ENCODE peak calls at places on chromosomes 13 and 19, in six cellular contexts. J is pancreas, S is GM06990, X is IMR-90, V is upper lobe of right lung, G is fibroblast of mammary gland. N is an unnamed sample.

GRCh38 chr19:1266818-1267440 is 2.2 kb upstream of the CIRBP start:
- DNase-seq in G (no peak), X (no peak), V (peak; percentile 90), J (peak; percentile 84), S (peak; percentile 82), N (no peak)

GRCh38 chr19:6117534-6117933 is 7.2 kb upstream of the RFX2 start:
- DNase-seq in J (no peak), S (no peak), X (no peak), G (no peak), V (no peak), N (no peak)

GRCh38 chr13:65468628-65469027 is 1761.5 kb downstream of the PCDH9 start:
- DNase-seq in X (peak; percentile 46), J (no peak), V (no peak), S (no peak), G (no peak), N (no peak)

GRCh38 chr19:6460099-6460884 is 700 bp upstream of the SLC25A23 start:
- DNase-seq in G (peak; percentile 96), V (peak; percentile 98), S (peak; percentile 97), X (peak; percentile 97), J (peak; percentile 95), N (peak; percentile 97)

GRCh38 chr13:99374169-99374991 is 67.2 kb upstream of the GPR183 start:
- DNase-seq in G (no peak), J (no peak), V (no peak), S (peak; percentile 41), X (no peak), N (no peak)

GRCh38 chr19:47729799-47730520 is 15.4 kb upstream of the NOP53 start:
- DNase-seq in V (peak; percentile 94), J (peak; percentile 94), G (peak; percentile 24), X (no peak), S (no peak), N (no peak)

GRCh38 chr13:22064854-22065646 is 394.2 kb downstream of the FGF9 start:
- DNase-seq in V (no peak), S (no peak), J (no peak), X (no peak), G (no peak), N (no peak)

GRCh38 chr19:29735821-29736220 is 20.8 kb upstream of the C19orf12 start:
- DNase-seq in G (no peak), S (no peak), J (no peak), V (no peak), X (no peak), N (no peak)

GRCh38 chr19:13238891-13239534 is 88.8 kb downstream of the IER2 start:
- DNase-seq in S (no peak), J (no peak), G (no peak), V (no peak), X (no peak), N (no peak)

GRCh38 chr19:5113101-5113557 is 144.2 kb downstream of the KDM4B start:
- DNase-seq in G (peak; percentile 55), X (peak; percentile 64), V (no peak), S (no peak), J (no peak), N (peak; percentile 16)

GRCh38 chr13:24039621-24040475 is 120.7 kb upstream of the SPATA13 start:
- DNase-seq in V (no peak), J (no peak), X (no peak), G (no peak), S (peak; percentile 24), N (no peak)

GRCh38 chr13:24605923-24606372 is 74.3 kb upstream of the ATP12A start:
- DNase-seq in V (no peak), J (peak; percentile 28), X (peak; percentile 11), S (peak; percentile 29), G (peak; percentile 51), N (peak; percentile 56)

DNA sequence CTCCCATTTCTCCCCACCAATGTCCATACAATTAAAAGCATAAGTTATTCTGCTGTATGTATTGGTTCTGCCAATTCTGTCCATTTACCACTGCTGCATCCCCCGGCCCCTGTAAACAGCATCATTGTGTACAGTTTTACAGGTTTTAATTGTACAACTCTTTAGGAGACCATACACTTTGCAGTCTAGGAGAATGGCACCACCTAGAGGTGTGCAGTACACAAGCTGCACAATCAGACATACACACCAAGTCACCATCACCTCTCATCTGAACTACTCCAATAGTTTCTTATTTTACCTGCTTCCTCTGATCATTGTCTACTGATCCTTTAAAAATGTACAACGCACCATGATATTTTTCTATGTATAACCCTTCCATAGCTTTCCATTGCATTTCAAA is 855.9 kb upstream of the KLHL1 start:
- DNase-seq in J (no peak), S (no peak), X (no peak), G (no peak), V (no peak), N (no peak)
- TF ChIP-seq CTCF in J (no peak), S (peak; percentile 33), X (no peak), G (no peak), V (peak; percentile 7), N (no peak)

GRCh38 chr19:20162821-20163220 is 4.2 kb upstream of the ZNF486 start:
- DNase-seq in S (no peak), X (no peak), J (no peak), V (no peak), G (no peak), N (no peak)
- H3K4me3 ChIP-seq in S (no peak overlapping the region), X (no peak overlapping the region), J (no peak overlapping the region), V (no peak overlapping the region), G (no peak overlapping the region), N (no peak overlapping the region)

DNA sequence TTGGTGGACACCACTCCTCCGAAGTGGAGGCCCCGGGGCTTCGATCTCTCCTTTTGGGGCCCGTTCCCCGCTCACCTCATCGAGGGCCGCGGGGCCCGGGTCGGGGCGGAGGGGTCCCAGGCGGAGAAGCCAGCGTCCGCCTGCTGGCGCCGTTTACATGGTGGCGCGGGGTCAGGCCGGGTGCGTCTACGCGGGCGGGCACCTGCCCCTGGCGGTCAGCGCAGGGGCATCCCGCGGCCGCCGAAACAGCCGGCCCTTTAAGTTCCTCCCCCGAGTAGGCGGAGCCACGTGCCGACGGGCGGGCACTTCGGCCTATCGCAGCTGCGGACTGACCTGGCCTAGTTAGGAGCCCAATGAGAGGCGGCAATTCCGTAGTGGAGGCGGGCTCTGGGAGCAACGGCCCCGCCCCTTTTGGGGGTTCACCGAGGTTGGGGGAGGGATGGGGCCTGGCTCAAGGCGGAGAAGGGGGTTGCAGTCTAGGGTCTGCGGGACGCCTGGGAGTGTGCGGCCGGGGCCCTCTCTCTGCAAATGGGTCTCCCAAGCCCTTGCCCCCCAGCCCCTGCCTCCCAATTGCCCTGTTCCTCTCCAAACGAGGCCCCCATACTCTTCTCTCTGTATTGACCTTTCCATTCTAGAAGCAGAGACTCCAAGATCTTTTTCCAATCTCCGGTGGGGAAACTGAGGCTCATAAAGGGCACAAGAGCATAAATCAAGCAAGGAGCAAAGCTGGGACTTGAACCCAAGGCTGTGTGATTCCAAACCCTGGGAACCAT is at the start of gene ABHD8:
- DNase-seq in J (peak; percentile 99), X (peak; percentile 94), G (peak; percentile 94), S (peak; percentile 95), V (peak; percentile 98), N (peak; percentile 96)
- TF ChIP-seq CTCF in J (peak; percentile 61), X (peak; percentile 51), G (no peak), S (peak; percentile 22), V (peak; percentile 72), N (peak; percentile 44)

DNA sequence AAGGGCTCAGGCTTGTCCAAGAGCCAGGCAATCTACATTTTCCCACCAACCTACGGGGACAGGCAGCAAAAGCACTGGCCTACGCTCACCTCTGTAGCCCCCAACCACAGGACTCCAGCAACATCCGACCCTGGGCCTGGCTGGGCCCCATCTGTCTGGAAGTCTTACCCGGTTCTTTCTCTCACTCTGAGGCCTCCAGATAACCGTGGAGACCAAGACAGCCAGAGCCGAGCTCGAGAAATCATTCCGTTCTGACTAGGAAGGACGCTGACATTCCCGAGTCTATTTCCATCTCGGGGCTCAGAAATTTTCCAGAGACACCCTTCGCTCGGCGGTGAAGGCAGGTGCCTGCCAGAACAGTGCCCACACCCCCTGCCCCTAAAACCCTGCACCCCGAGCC is 91.3 kb upstream of the ZNF507 start:
- DNase-seq in X (no peak), V (no peak), G (no peak), S (no peak), J (no peak), N (no peak)
- H3K4me3 ChIP-seq in X (no peak overlapping the region), V (no peak overlapping the region), G (no peak overlapping the region), S (no peak overlapping the region), J (no peak overlapping the region), N (no peak overlapping the region)

GRCh38 chr13:111429064-111429558 is 108.7 kb downstream of the TEX29 start:
- DNase-seq in V (no peak), G (peak; percentile 30), J (peak; percentile 52), X (peak; percentile 18), S (no peak), N (peak; percentile 28)
- TF ChIP-seq CTCF in V (peak; percentile 57), G (peak; percentile 64), J (peak; percentile 53), X (peak; percentile 42), S (peak; percentile 62), N (peak; percentile 72)

GRCh38 chr19:16380943-16381755 is 56.5 kb downstream of the KLF2 start:
- DNase-seq in X (no peak), J (no peak), S (no peak), V (no peak), G (no peak), N (no peak)

GRCh38 chr19:16384688-16385087 is 60.1 kb downstream of the KLF2 start:
- DNase-seq in X (no peak), G (no peak), J (no peak), S (no peak), V (no peak), N (no peak)

GRCh38 chr19:16383584-16384161 is 59.0 kb downstream of the KLF2 start:
- DNase-seq in G (no peak), X (no peak), S (no peak), J (no peak), V (no peak), N (no peak)

GRCh38 chr19:16381756-16382401 is 57.3 kb downstream of the KLF2 start:
- DNase-seq in V (peak; percentile 67), X (no peak), S (no peak), J (no peak), G (peak; percentile 86), N (peak; percentile 62)

GRCh38 chr19:16382775-16383543 is 58.3 kb downstream of the KLF2 start:
- DNase-seq in G (peak; percentile 87), V (peak; percentile 87), S (peak; percentile 74), J (peak; percentile 65), X (peak; percentile 85), N (peak; percentile 90)
- H3K4me3 ChIP-seq in G (no peak overlapping the region), V (no peak overlapping the region), S (no peak overlapping the region), J (no peak overlapping the region), X (no peak overlapping the region), N (no peak overlapping the region)

N was measured in fibroblast of villous mesenchyme.